ENCODE peak calls at places on chromosomes 12 and 14, in ten cellular contexts. L, U, I, W, C, M, V, J, O and H are unnamed samples.

GRCh38 chr14:99329711-99330315 is 57.8 kb upstream of the BCL11B start:
- DNase-seq in L (no peak), U (no peak), I (peak), W (no peak), C (no peak), M (no peak), V (no peak), J (no peak), O (no peak), H (no peak)

GRCh38 chr14:91127411-91127810 is 13.5 kb downstream of the DGLUCY start:
- DNase-seq in L (no peak), U (no peak), I (peak), W (no peak), C (no peak), M (peak), V (no peak), J (no peak), O (no peak), H (no peak)

GRCh38 chr12:47576256-47576655 is 129.6 kb downstream of the RPAP3 start:
- DNase-seq in L (no peak), U (no peak), I (no peak), W (no peak), C (no peak), M (no peak), V (no peak), J (no peak), O (peak), H (no peak)

GRCh38 chr12:114213055-114213561 is 192.8 kb downstream of the TBX5 start:
- DNase-seq in L (no peak), U (no peak), I (no peak), W (no peak), C (no peak), M (no peak), V (no peak), J (no peak), O (no peak), H (no peak)

GRCh38 chr12:107477946-107478610 is 207.5 kb upstream of the PWP1 start:
- DNase-seq in L (no peak), U (peak), I (no peak), W (no peak), C (no peak), M (no peak), V (no peak), J (no peak), O (no peak), H (no peak)

GRCh38 chr14:74299061-74299545 is 3.6 kb downstream of the ABCD4 start:
- DNase-seq in L (peak), U (peak), I (no peak), W (peak), C (peak), M (no peak), V (no peak), J (no peak), O (no peak), H (no peak)

GRCh38 chr12:53313996-53314395 is 7.4 kb downstream of the AAAS start:
- DNase-seq in L (no peak), U (no peak), I (no peak), W (no peak), C (no peak), M (no peak), V (no peak), J (no peak), O (no peak), H (no peak)

GRCh38 chr12:108568653-108569154 is 6.3 kb downstream of the ISCU start:
- DNase-seq in L (no peak), U (no peak), I (peak), W (no peak), C (no peak), M (no peak), V (no peak), J (peak), O (no peak), H (peak)

GRCh38 chr14:100375963-100376735 is 53.0 kb downstream of the SLC25A47 start:
- DNase-seq in L (peak), U (peak), I (peak), W (peak), C (peak), M (peak), V (peak), J (peak), O (peak), H (peak)

GRCh38 chr12:52870361-52871290 is 21.8 kb upstream of the KRT78 start:
- DNase-seq in L (peak), U (peak), I (peak), W (peak), C (no peak), M (peak), V (peak), J (peak), O (peak), H (peak)

DNA sequence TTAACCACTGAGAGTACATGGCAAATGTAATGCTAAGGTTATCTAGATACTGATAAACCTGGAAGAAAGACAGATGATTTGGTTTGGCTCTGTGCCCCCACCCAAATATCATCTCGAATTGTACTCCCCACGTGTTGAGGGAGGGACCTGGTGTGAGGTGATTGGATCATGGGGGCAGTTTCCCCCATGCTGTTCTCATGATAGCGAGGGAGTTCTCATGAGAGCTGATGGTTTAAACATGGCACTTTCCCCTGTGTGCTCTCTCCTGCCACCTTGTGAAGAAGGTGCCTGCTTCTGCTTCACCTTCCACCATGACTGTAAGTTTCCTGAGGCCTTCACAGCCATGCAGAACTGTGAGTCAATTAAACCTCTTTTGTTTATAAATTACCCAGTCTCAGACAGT is 14.2 kb downstream of the NOXRED1 start:
- DNase-seq in L (no peak), U (peak), I (peak), W (peak), C (no peak), M (no peak), V (no peak), J (peak), O (peak), H (peak)
- TF ChIP-seq CTCF in L (peak), U (peak), I (no peak), W (no peak), C (no peak), M (no peak), V (peak), J (peak), O (peak), H (peak)

GRCh38 chr12:106140223-106140986 is 1.7 kb upstream of the NUAK1 start:
- DNase-seq in L (no peak), U (no peak), I (no peak), W (no peak), C (no peak), M (no peak), V (no peak), J (no peak), O (no peak), H (no peak)

GRCh38 chr12:106142591-106143261 is 4.0 kb upstream of the NUAK1 start:
- DNase-seq in L (no peak), U (no peak), I (no peak), W (no peak), C (no peak), M (no peak), V (no peak), J (no peak), O (no peak), H (no peak)

GRCh38 chr12:106141452-106141851 is 2.7 kb upstream of the NUAK1 start:
- DNase-seq in L (no peak), U (no peak), I (no peak), W (no peak), C (peak), M (no peak), V (no peak), J (no peak), O (no peak), H (no peak)

GRCh38 chr12:106139422-106140141 is 828 bp upstream of the NUAK1 start:
- DNase-seq in L (peak), U (peak), I (peak), W (peak), C (peak), M (peak), V (peak), J (peak), O (peak), H (no peak)

GRCh38 chr12:106141003-106141402 is 2.2 kb upstream of the NUAK1 start:
- DNase-seq in L (no peak), U (no peak), I (no peak), W (no peak), C (no peak), M (no peak), V (no peak), J (no peak), O (no peak), H (no peak)
- H3K4me3 ChIP-seq in L (no peak), U (no peak), I (no peak), W (peak), C (peak), M (no peak), V (no peak), J (no peak), O (no peak), H (no peak)

GRCh38 chr14:68491793-68492192 is 301.1 kb downstream of the ZFP36L1 start:
- DNase-seq in L (no peak), U (no peak), I (no peak), W (no peak), C (no peak), M (no peak), V (no peak), J (no peak), O (no peak), H (no peak)
- TF ChIP-seq CTCF in L (no peak), U (no peak), I (no peak), W (no peak), C (no peak), M (no peak), V (no peak), J (no peak), O (no peak), H (peak)

GRCh38 chr12:59452746-59453145 is 143.1 kb upstream of the SLC16A7 start:
- DNase-seq in L (no peak), U (peak), I (no peak), W (peak), C (peak), M (no peak), V (no peak), J (no peak), O (no peak), H (no peak)

GRCh38 chr12:59453461-59453860 is 142.4 kb upstream of the SLC16A7 start:
- DNase-seq in L (no peak), U (no peak), I (no peak), W (no peak), C (peak), M (no peak), V (no peak), J (no peak), O (no peak), H (no peak)

DNA sequence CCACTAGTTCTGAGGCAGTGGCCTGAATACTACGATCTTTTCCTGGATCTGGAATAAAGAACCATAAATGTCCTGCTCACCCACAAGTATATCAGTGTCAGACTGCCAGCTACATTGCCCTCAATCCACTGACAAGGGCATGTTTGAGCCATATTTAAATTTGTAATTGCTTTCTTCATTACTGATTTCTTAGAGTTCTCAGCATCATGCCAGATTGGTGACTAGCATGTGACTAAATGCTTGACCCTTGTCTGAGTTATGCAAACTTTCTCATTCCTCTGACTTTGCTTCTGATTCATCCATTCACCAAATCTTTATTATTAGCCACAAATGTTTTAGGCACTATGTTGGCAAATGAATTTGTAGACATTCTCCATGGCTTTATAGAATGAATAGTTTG is 143.6 kb upstream of the SLC16A7 start:
- DNase-seq in L (peak), U (peak), I (no peak), W (peak), C (peak), M (no peak), V (no peak), J (peak), O (no peak), H (no peak)
- H3K4me3 ChIP-seq in L (no peak), U (no peak), I (no peak), W (no peak), C (no peak), M (no peak), V (no peak), J (no peak), O (no peak), H (no peak)

GRCh38 chr12:49126852-49127763 is 4.1 kb downstream of the TUBA1B start:
- DNase-seq in L (no peak), U (no peak), I (no peak), W (no peak), C (no peak), M (no peak), V (no peak), J (no peak), O (no peak), H (no peak)

DNA sequence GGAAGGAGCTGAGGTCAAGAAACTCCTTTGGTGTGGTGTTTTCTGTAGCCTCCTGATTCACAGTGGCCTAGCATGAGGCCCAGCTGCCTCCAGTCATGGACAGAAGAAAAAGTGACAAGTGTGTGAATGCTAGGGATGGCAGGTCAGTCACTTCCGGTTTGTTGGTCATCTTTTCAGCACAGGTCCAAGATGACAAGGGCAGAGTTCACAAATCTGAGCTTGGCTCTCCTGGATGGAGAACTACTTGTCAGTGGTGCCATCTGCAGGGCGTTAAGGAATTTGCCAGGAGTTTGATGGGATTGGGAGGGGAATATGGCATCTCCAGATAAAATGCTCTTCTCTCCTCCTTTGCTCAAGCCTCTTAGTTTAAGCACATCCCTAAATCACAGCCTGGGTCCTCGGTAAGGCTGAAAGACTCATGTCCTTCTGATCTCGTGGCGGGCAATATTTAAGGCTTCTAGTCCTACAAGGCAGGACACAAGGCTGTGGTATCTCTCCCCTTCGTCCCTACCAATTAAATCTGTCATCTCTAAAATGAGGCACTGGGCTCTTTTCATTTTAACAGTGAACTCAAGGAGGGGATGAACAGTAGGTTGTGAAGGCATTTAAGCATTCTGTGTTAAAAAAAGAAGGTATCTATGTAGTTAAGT is 10.0 kb downstream of the TUBA1B start:
- DNase-seq in L (peak), U (peak), I (peak), W (peak), C (peak), M (peak), V (peak), J (peak), O (peak), H (no peak)
- TF ChIP-seq CTCF in L (peak), U (peak), I (peak), W (peak), C (peak), M (peak), V (peak), J (peak), O (peak), H (peak)

GRCh38 chr12:120925740-120926563 is 21.8 kb upstream of the SPPL3 start:
- DNase-seq in L (no peak), U (no peak), I (no peak), W (no peak), C (no peak), M (no peak), V (no peak), J (no peak), O (no peak), H (no peak)

GRCh38 chr12:120932956-120933526 is 28.9 kb upstream of the SPPL3 start:
- DNase-seq in L (no peak), U (no peak), I (no peak), W (no peak), C (no peak), M (no peak), V (no peak), J (no peak), O (no peak), H (no peak)

GRCh38 chr12:120930032-120930431 is 25.9 kb upstream of the SPPL3 start:
- DNase-seq in L (no peak), U (no peak), I (no peak), W (no peak), C (no peak), M (no peak), V (no peak), J (no peak), O (no peak), H (no peak)

GRCh38 chr12:120932058-120932457 is 27.9 kb upstream of the SPPL3 start:
- DNase-seq in L (no peak), U (no peak), I (no peak), W (no peak), C (no peak), M (no peak), V (no peak), J (no peak), O (no peak), H (no peak)

GRCh38 chr12:120928864-120929652 is 24.9 kb upstream of the SPPL3 start:
- DNase-seq in L (no peak), U (no peak), I (peak), W (no peak), C (no peak), M (peak), V (no peak), J (no peak), O (no peak), H (no peak)
- H3K4me3 ChIP-seq in L (no peak), U (no peak), I (no peak), W (no peak), C (no peak), M (no peak), V (no peak), J (no peak), O (no peak), H (no peak)

GRCh38 chr14:22598896-22599244 is 770 bp downstream of the ABHD4 start:
- DNase-seq in L (peak), U (peak), I (peak), W (peak), C (peak), M (peak), V (peak), J (peak), O (peak), H (no peak)
- TF ChIP-seq CTCF in L (peak), U (peak), I (no peak), W (peak), C (peak), M (no peak), V (peak), J (peak), O (no peak), H (peak)

GRCh38 chr12:43760396-43760795 is 1.6 kb downstream of the IRAK4 start:
- DNase-seq in L (no peak), U (no peak), I (no peak), W (no peak), C (no peak), M (no peak), V (no peak), J (no peak), O (no peak), H (no peak)
- H3K4me3 ChIP-seq in L (no peak), U (no peak), I (peak), W (no peak), C (no peak), M (no peak), V (no peak), J (no peak), O (no peak), H (peak)